ENCODE peak calls at places on chromosome 16, in five cellular contexts. A is CD4-positive, alpha-beta T cell; Z is right cardiac atrium; R is K562; V is A549. H is an unnamed sample.

GRCh38 chr16:50547340-50547865 is 793 bp upstream of the NKD1 start:
- DNase-seq in V (peak), R (no peak), A (peak), Z (peak), H (no peak)

GRCh38 chr16:48904333-48904732 is 294.4 kb upstream of the N4BP1 start:
- DNase-seq in R (no peak), Z (no peak), A (no peak), V (no peak), H (no peak)

GRCh38 chr16:2205967-2206313 is 686 bp downstream of the MLST8 start:
- DNase-seq in V (no peak), A (no peak), Z (no peak), R (no peak), H (no peak)

GRCh38 chr16:30372037-30372712 is 1.9 kb upstream of the TBC1D10B start:
- DNase-seq in V (no peak), A (no peak), R (no peak), Z (no peak), H (no peak)

GRCh38 chr16:54176376-54176901 is 110.1 kb downstream of the IRX3 start:
- DNase-seq in V (no peak), A (no peak), Z (no peak), R (no peak), H (no peak)

GRCh38 chr16:4315185-4316102 is at the start of gene GLIS2:
- DNase-seq in V (peak), Z (peak), R (peak), A (no peak), H (peak)

GRCh38 chr16:2987854-2988253 is 7.6 kb upstream of the PKMYT1 start:
- DNase-seq in Z (no peak), A (no peak), R (no peak), V (no peak), H (no peak)

GRCh38 chr16:80948886-80949502 is 57.7 kb downstream of the CMC2 start:
- DNase-seq in R (peak), Z (peak), A (peak), V (peak), H (no peak)

GRCh38 chr16:337975-338575 is 14.4 kb downstream of the AXIN1 start:
- DNase-seq in R (no peak), Z (no peak), V (no peak), A (no peak), H (no peak)

DNA sequence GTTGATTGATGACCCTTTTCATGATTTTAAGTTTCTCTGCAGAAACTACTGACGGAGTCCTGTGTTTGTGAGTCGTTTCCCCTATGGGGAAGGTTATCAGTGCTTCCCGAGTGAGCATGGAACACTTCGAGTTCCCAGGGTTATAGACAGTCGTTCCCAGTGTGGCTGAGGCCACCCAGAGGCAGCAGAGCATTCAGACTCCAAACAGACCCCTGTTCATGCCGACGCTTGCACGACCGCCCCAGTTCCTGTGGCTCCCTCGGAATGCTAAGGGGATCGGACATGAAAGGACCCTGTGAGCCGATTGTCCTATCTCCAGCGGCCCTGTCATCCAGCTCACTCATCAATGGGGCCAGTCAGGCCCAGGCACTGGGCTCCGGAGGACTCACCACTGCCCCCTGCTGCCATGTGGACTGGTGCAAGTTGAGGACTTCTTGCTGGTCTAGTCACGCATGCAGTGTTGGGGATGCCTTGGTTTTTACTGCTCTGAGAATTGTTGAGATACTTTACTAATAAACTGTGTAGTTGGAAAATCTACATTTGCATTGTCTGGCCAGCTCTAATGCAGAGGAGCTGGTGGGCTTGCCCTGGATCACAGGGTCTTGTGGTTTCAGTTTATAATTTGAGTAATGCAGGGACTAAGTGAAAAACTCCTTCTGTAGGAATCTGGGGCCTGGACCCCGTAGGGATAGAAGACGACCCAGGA is 3.1 kb upstream of the RPL13 start:
- DNase-seq in R (peak), V (peak), A (peak), Z (peak), H (peak)
- H3K27ac ChIP-seq in R (no peak), V (peak), A (no peak), Z (no peak), H (no peak)

DNA sequence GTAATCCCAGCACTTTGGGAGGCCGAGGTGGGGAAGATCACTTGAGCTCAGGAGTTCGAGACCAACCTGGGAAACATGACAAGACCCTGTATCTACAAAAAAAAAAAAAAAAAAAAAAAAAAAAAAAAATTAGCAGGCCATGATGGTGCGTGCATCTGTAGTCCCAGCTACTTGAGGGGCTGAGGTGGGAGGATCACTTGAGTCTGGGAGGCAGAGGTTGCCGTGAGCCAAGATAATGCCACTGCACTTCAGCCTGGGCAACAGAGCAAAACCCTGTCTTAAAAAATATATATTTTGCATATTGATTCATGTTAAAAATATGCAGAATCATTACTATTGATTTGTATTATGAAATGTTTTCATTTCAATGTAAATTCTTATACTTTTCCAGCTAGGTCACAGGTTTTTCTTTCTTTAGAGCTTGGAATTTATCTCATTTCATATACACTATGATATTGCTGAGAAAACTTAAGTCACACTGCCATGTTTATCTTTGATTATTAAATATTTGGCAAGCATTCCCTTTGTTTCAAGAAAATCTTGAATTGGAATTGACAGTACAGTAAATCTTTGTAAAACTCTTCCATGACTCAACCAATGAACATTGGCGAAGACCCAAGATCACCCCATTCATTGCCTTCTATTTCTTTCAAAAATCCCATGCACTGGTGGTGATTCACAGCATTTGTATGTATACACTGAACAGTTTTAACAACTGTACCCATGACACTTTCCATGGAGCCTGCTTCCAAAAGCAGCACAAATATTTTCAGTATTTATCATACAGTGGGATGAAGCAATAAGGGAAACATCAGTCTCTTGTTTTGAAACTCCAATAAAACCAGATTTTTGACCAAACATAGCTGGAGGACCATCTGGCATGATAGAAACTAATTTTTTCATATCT is 83.5 kb upstream of the TNRC6A start:
- DNase-seq in R (no peak), A (no peak), V (peak), Z (no peak), H (peak)
- H3K27ac ChIP-seq in R (no peak), A (no peak), V (peak), Z (no peak), H (peak)

GRCh38 chr16:11547517-11547916 is 39.2 kb downstream of the LITAF start:
- DNase-seq in Z (no peak), R (no peak), V (no peak), A (no peak), H (no peak)

GRCh38 chr16:11542069-11542775 is 44.5 kb downstream of the LITAF start:
- DNase-seq in Z (no peak), A (no peak), V (no peak), R (no peak), H (no peak)

GRCh38 chr16:11550651-11551498 is 35.8 kb downstream of the LITAF start:
- DNase-seq in A (no peak), Z (no peak), R (no peak), V (peak), H (peak)

GRCh38 chr16:11543676-11544393 is 42.9 kb downstream of the LITAF start:
- DNase-seq in R (no peak), Z (no peak), V (no peak), A (no peak), H (no peak)

GRCh38 chr16:11546522-11547485 is 39.9 kb downstream of the LITAF start:
- DNase-seq in Z (no peak), A (no peak), V (peak), R (no peak), H (no peak)
- H3K27ac ChIP-seq in Z (peak), A (no peak), V (peak), R (no peak), H (no peak)

DNA sequence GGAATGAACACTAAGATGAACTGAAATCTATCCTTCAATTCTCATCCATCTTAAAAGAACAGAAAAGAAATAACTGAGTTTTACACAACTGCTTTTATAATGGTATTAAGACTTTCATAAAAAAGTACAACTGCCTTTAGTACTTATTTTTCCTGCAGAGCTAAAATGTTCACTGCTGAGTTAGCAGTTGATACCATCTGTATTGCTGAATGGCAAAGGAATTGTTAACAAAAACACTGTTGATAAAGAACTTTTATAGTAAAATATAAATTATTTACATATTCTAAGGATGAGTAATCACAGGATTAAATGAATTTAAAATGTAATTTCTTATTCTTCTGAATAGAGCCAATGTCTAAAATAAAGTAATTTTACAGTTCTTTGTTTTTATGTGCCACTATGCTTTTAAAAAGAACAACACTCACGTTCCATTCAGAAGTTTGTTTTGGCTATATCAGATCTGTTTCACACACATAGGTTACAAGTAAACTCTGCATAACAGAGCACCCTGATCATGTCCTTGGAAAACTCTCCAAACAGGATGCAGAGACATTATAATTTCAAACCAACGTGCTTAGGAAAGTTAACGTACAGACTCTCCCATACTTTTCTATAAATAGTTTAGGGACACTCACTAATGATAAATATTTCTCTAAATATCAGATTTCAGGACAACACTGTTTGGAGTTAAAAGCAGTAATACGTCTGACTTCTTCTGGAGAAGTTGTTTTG is 151.1 kb downstream of the ITFG1 start:
- DNase-seq in A (no peak), R (no peak), V (no peak), Z (no peak), H (no peak)
- H3K27ac ChIP-seq in A (no peak), R (no peak), V (no peak), Z (no peak), H (no peak)

GRCh38 chr16:12435730-12436129 is 368.0 kb downstream of the CPPED1 start:
- DNase-seq in V (no peak), A (no peak), R (no peak), Z (no peak), H (no peak)

GRCh38 chr16:12434567-12434966 is 369.1 kb downstream of the CPPED1 start:
- DNase-seq in R (no peak), Z (no peak), A (no peak), V (no peak), H (no peak)

GRCh38 chr16:12431547-12431946 is 372.1 kb downstream of the CPPED1 start:
- DNase-seq in R (no peak), V (no peak), A (no peak), Z (no peak), H (no peak)

GRCh38 chr16:12436201-12436657 is 367.5 kb downstream of the CPPED1 start:
- DNase-seq in R (no peak), A (no peak), V (no peak), Z (no peak), H (no peak)

GRCh38 chr16:12433691-12434390 is 369.8 kb downstream of the CPPED1 start:
- DNase-seq in A (no peak), R (no peak), V (no peak), Z (no peak), H (no peak)
- H3K27ac ChIP-seq in A (no peak), R (no peak), V (no peak), Z (no peak), H (no peak)

GRCh38 chr16:47316686-47317085 is 144.2 kb downstream of the ITFG1 start:
- DNase-seq in Z (no peak), R (no peak), A (no peak), V (no peak), H (no peak)

GRCh38 chr16:47323241-47323640 is 137.6 kb downstream of the ITFG1 start:
- DNase-seq in V (no peak), R (no peak), A (no peak), Z (no peak), H (no peak)

GRCh38 chr16:47317465-47318240 is 143.2 kb downstream of the ITFG1 start:
- DNase-seq in Z (no peak), A (no peak), V (no peak), R (no peak), H (no peak)

DNA sequence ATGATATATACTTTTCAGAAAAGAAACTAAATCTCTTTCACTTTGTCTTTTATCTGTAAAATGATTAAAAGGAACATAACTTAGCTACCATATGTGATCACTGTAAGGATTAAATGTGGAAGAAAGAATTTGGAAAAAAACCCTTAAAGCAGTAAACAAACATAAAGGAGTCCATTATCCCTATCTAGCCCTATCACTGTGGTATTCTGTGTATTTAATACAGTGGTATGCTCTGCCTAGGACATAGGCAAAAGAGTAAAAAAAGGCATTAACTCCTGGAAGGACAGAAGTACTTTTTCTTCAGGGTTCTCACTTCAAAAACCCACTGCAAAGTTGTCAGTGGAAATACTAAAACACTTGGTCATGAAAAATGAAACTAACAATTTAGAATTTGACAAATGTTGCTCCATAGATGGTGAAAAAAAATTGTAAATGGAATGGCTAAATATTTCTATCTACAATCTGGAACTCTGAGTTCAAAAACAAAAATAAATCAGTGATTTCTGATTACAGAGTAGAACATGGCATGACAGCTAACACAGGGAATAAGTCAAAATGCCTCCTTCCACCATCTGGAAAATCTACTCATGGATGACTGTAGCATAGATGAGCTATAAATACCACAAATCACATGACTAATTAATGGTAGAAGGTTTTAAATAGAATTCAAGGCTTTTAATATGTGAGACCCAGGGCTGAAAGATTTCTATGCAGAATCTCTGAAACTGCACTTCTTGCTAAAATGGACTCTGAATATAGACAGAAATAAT is 140.1 kb downstream of the ITFG1 start:
- DNase-seq in R (no peak), Z (no peak), V (no peak), A (no peak), H (no peak)
- H3K27ac ChIP-seq in R (no peak), Z (no peak), V (no peak), A (no peak), H (no peak)

GRCh38 chr16:85452364-85453178 is 160.6 kb upstream of the GSE1 start:
- DNase-seq in R (no peak), V (no peak), A (no peak), Z (no peak), H (no peak)
- H3K27ac ChIP-seq in R (no peak), V (no peak), A (no peak), Z (no peak), H (no peak)

GRCh38 chr16:56617212-56618085 is 8.1 kb upstream of the MT1E start:
- DNase-seq in R (no peak), Z (peak), A (peak), V (no peak), H (no peak)
- H3K27ac ChIP-seq in R (no peak), Z (peak), A (no peak), V (peak), H (no peak)

GRCh38 chr16:87335968-87336849 is 19.0 kb upstream of the C16orf95 start:
- DNase-seq in A (no peak), Z (peak), R (no peak), V (no peak), H (no peak)
- H3K27ac ChIP-seq in A (no peak), Z (no peak), R (no peak), V (no peak), H (no peak)

DNA sequence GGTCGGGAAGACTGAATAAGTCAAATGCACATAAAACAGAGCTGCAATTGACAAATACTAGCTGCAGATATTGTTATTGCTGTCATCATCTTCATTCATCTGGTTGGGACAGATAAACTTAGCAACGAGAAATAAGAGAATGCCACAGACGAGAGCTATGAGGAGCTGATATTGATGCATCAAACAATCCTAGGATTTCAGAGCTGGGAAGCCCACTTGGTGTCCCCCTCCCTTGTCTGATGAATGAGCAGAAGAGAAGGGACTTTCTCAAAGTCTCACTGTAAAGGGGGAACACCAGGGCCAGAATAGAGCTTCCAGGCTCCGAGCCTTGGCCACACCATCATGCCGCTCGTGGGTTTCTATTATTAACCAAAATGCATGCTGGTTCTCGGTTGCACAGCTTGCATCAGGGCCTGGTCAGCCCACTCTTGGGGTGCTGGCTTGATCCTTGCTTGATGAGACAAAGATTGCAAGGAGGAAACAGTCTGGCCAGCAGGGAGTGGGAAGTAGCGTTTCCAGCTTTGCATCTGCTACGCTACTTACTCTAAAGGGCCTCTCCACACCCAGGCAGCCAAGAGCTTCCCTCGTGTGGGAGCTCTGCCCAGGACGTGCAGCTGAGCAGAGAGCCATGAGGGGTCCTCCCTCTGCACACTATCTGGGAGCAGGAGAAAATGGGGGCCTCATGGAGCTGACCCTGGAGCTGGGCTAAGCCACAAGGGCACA is 28.4 kb upstream of the EMP2 start:
- DNase-seq in R (no peak), A (no peak), Z (no peak), V (no peak), H (no peak)
- H3K27ac ChIP-seq in R (no peak), A (no peak), Z (peak), V (no peak), H (no peak)